ENCODE peak calls at places on chromosomes 1 and 21, in six cellular contexts. X is natural killer cell treated with Interleukin-12 subunit alpha and Interleukin-12 subunit beta and Interleukin-15 and Interleukin-18, amount 100 ng/mL, for 72 hours; S is coronary artery; L is HL-60; C is left ventricle myocardium superior; E is activated T-helper 9 cell treated with anti-CD3 and anti-CD28 coated beads, Interleukin-2, amount 50 U/mL, for 16 hours. A is an unnamed sample.

GRCh38 chr1:231776006-231776707 is 149.6 kb downstream of the DISC1 start:
- DNase-seq in S (no peak), L (no peak), E (no peak), X (no peak), C (no peak), A (no peak)

GRCh38 chr1:202967684-202968281 is 726 bp upstream of the CYB5R1 start:
- DNase-seq in X (no peak), C (no peak), E (no peak), L (no peak), S (no peak), A (no peak)

GRCh38 chr1:215640429-215641148 is 73.5 kb downstream of the KCTD3 start:
- DNase-seq in S (no peak), X (no peak), C (no peak), L (no peak), E (no peak), A (no peak)

GRCh38 chr1:119633575-119634325 is 14.3 kb downstream of the ZNF697 start:
- DNase-seq in C (no peak), E (no peak), X (no peak), L (no peak), S (no peak), A (no peak)

GRCh38 chr1:23751050-23751814 is 8.0 kb downstream of the ELOA start:
- DNase-seq in S (no peak), E (peak; percentile 6), L (no peak), X (no peak), C (no peak), A (no peak)

GRCh38 chr1:59445040-59445439 is 148.1 kb downstream of the FGGY start:
- DNase-seq in X (no peak), C (no peak), S (no peak), L (no peak), E (no peak), A (no peak)

GRCh38 chr1:45381243-45381642 is 41.0 kb upstream of the MUTYH start:
- DNase-seq in E (no peak), S (no peak), L (no peak), C (no peak), X (no peak), A (no peak)

GRCh38 chr1:62720946-62721554 is 32.9 kb upstream of the DOCK7 start:
- DNase-seq in C (no peak), X (no peak), E (no peak), S (no peak), L (no peak), A (no peak)

GRCh38 chr1:45037456-45037855 is 25.4 kb downstream of the UROD start:
- DNase-seq in L (no peak), C (no peak), E (no peak), X (no peak), S (no peak), A (no peak)

GRCh38 chr1:18635833-18636671 is 5.4 kb downstream of the PAX7 start:
- DNase-seq in E (no peak), L (no peak), C (no peak), X (no peak), S (no peak), A (no peak)

GRCh38 chr21:39669976-39670671 is 57.4 kb downstream of the B3GALT5 start:
- DNase-seq in S (no peak), L (no peak), E (no peak), C (no peak), X (no peak), A (no peak)

GRCh38 chr21:37460196-37460595 is 93.6 kb downstream of the DYRK1A start:
- DNase-seq in C (no peak), X (no peak), E (no peak), S (no peak), L (peak; percentile 8), A (no peak)

GRCh38 chr1:84876353-84876752 is 16.7 kb downstream of the LPAR3 start:
- DNase-seq in X (no peak), C (no peak), S (no peak), E (no peak), L (no peak), A (no peak)

GRCh38 chr1:13760921-13761320 is 60.9 kb downstream of the PRDM2 start:
- DNase-seq in X (no peak), S (no peak), L (no peak), C (no peak), E (no peak), A (no peak)

GRCh38 chr1:230285351-230285750 is 140.8 kb downstream of the PGBD5 start:
- DNase-seq in S (no peak), L (no peak), X (peak; percentile 5), C (no peak), E (no peak), A (no peak)

GRCh38 chr1:54153548-54154439 is 994 bp upstream of the CDCP2 start:
- DNase-seq in C (peak; percentile 60), L (peak; percentile 47), X (no peak), E (no peak), S (no peak), A (peak; percentile 76)

GRCh38 chr1:174222166-174222949 is 63.0 kb downstream of the RABGAP1L start:
- DNase-seq in S (no peak), L (no peak), C (no peak), X (no peak), E (no peak), A (no peak)

GRCh38 chr1:178599087-178599486 is 86.2 kb downstream of the TEX35 start:
- DNase-seq in E (no peak), S (no peak), L (no peak), C (no peak), X (no peak), A (no peak)

GRCh38 chr1:3777078-3777547 is 4.6 kb downstream of the SMIM1 start:
- DNase-seq in C (no peak), S (no peak), L (no peak), E (no peak), X (no peak), A (no peak)

GRCh38 chr1:157105988-157106812 is 6.6 kb upstream of the ETV3L start:
- DNase-seq in S (no peak), E (no peak), L (no peak), C (peak; percentile 48), X (peak; percentile 89), A (no peak)

GRCh38 chr1:3460653-3461237 is 6.3 kb downstream of the ARHGEF16 start:
- DNase-seq in X (no peak), S (no peak), L (no peak), C (peak; percentile 50), E (no peak), A (peak; percentile 44)

GRCh38 chr1:204863024-204863423 is 7.6 kb upstream of the NFASC start:
- DNase-seq in X (no peak), E (no peak), L (no peak), S (peak; percentile 38), C (no peak), A (no peak)

GRCh38 chr1:39575191-39576015 is 1.2 kb downstream of the PABPC4 start:
- DNase-seq in S (peak; percentile 88), C (peak; percentile 69), E (peak; percentile 28), X (peak; percentile 69), L (no peak), A (peak; percentile 80)

GRCh38 chr21:25791321-25791720 is 56.5 kb downstream of the GABPA start:
- DNase-seq in X (no peak), L (no peak), E (no peak), S (no peak), C (no peak), A (no peak)

GRCh38 chr1:210695041-210695440 is 366.3 kb downstream of the HHAT start:
- DNase-seq in L (no peak), C (no peak), X (no peak), E (no peak), S (no peak), A (no peak)

GRCh38 chr1:11898831-11899467 is 27.3 kb downstream of the KIAA2013 start:
- DNase-seq in E (no peak), X (no peak), L (no peak), S (no peak), C (no peak), A (no peak)

A was measured in right cardiac atrium.